ENCODE peak calls at places on chromosomes 12 and 14, in eight cellular contexts. W is testis; Y is heart left ventricle; O is CD8-positive, alpha-beta T cell; S is spleen; R is OCI-LY7; Z is ovary; N is CD8-positive, alpha-beta memory T cell. X is an unnamed sample. For H3K36me3, the result is how much of the 10 kb centered on the place peaks cover.

GRCh38 chr14:69749956-69750355 is 17.0 kb upstream of the SRSF5 start:
- DNase-seq in Y (no peak), N (no peak), S (no peak), W (no peak), R (no peak), O (no peak), Z (no peak), X (no peak)

GRCh38 chr12:15858348-15858747 is 23.8 kb upstream of the STRAP start:
- DNase-seq in O (no peak), Y (no peak), W (no peak), S (no peak), N (no peak), R (no peak), Z (no peak), X (peak)

GRCh38 chr12:93946542-93947150 is 201.7 kb upstream of the PLXNC1 start:
- DNase-seq in Y (no peak), R (no peak), N (no peak), S (no peak), W (no peak), O (no peak), Z (no peak), X (no peak)

GRCh38 chr14:89123851-89124250 is 293.2 kb downstream of the FOXN3 start:
- DNase-seq in Y (no peak), O (no peak), R (peak), W (no peak), N (no peak), S (no peak), Z (no peak), X (no peak)

GRCh38 chr12:53652366-53652765 is 23.5 kb downstream of the ATP5MC2 start:
- DNase-seq in Y (no peak), W (no peak), Z (no peak), O (no peak), N (no peak), S (no peak), R (no peak), X (no peak)

GRCh38 chr14:54366726-54367707 is 29.8 kb upstream of the CDKN3 start:
- DNase-seq in Y (no peak), O (peak), S (no peak), N (no peak), R (peak), W (peak), Z (peak), X (peak)

GRCh38 chr14:96263347-96264199 is 7.6 kb downstream of the BDKRB1 start:
- DNase-seq in W (no peak), O (no peak), N (no peak), R (peak), S (no peak), Z (no peak), Y (no peak), X (peak)

GRCh38 chr12:53770281-53770680 is 18.5 kb upstream of the CISTR start:
- DNase-seq in N (no peak), O (no peak), S (no peak), Y (no peak), Z (no peak), W (no peak), R (no peak), X (no peak)

GRCh38 chr14:97027256-97027999 is 230.2 kb downstream of the VRK1 start:
- DNase-seq in Z (no peak), N (no peak), R (no peak), Y (no peak), O (no peak), S (no peak), W (no peak), X (no peak)

GRCh38 chr14:64266206-64266605 is 28.0 kb downstream of the ESR2 start:
- DNase-seq in Y (no peak), N (no peak), Z (no peak), O (no peak), W (no peak), R (peak), S (no peak), X (no peak)

GRCh38 chr14:97180304-97181200 is 383.4 kb downstream of the VRK1 start:
- DNase-seq in Y (no peak), S (no peak), W (no peak), O (no peak), R (no peak), N (no peak), Z (no peak), X (no peak)

GRCh38 chr12:124461241-124461673 is 106.2 kb downstream of the NCOR2 start:
- DNase-seq in Z (no peak), R (no peak), S (peak), O (no peak), N (no peak), Y (peak), W (no peak), X (no peak)

GRCh38 chr12:129848921-129849320 is 54.9 kb downstream of the TMEM132D start:
- DNase-seq in R (no peak), O (no peak), Z (no peak), W (no peak), N (no peak), S (no peak), Y (no peak), X (no peak)

GRCh38 chr14:72758993-72759392 is 134.9 kb downstream of the DPF3 start:
- DNase-seq in W (no peak), R (no peak), N (no peak), Z (no peak), O (no peak), Y (no peak), S (no peak), X (no peak)

GRCh38 chr12:98955284-98955683 is 310.2 kb downstream of the APAF1 start:
- DNase-seq in W (no peak), S (no peak), R (peak), Y (no peak), N (no peak), Z (no peak), O (no peak), X (peak)

GRCh38 chr14:61111145-61112130 is 130.4 kb downstream of the SLC38A6 start:
- DNase-seq in W (no peak), Y (no peak), S (no peak), R (no peak), O (no peak), Z (no peak), N (no peak), X (no peak)

GRCh38 chr12:82479511-82479910 is 121.2 kb downstream of the METTL25 start:
- DNase-seq in W (no peak), N (no peak), R (no peak), Z (no peak), S (no peak), O (no peak), Y (no peak), X (no peak)

GRCh38 chr12:14970467-14970866 is 2.4 kb upstream of the PDE6H start:
- DNase-seq in W (no peak), S (no peak), Z (no peak), R (no peak), Y (no peak), O (no peak), N (no peak), X (no peak)

GRCh38 chr12:94761559-94761958 is 111.2 kb upstream of the TMCC3 start:
- DNase-seq in Y (no peak), W (no peak), Z (no peak), S (no peak), R (no peak), O (no peak), N (no peak), X (no peak)

GRCh38 chr12:14769837-14770494 is 33.3 kb downstream of the WBP11 start:
- DNase-seq in O (peak), Y (peak), S (peak), W (peak), N (peak), R (peak), Z (peak), X (peak)

GRCh38 chr14:32074887-32075572 is 2.1 kb upstream of the ARHGAP5 start:
- DNase-seq in Y (no peak), S (no peak), N (no peak), R (no peak), Z (no peak), W (no peak), O (no peak), X (no peak)

GRCh38 chr14:67526676-67527459 is 6.2 kb upstream of the PLEKHH1 start:
- DNase-seq in Z (no peak), O (peak), S (no peak), W (peak), R (peak), N (no peak), Y (no peak), X (peak)

GRCh38 chr14:68458840-68459469 is 333.9 kb downstream of the ZFP36L1 start:
- DNase-seq in R (no peak), N (no peak), W (no peak), O (no peak), Z (no peak), S (no peak), Y (no peak), X (peak)

GRCh38 chr12:12791756-12792346 is 6.4 kb downstream of the APOLD1 start:
- DNase-seq in S (no peak), O (no peak), Z (no peak), R (no peak), N (no peak), Y (no peak), W (peak), X (peak)

GRCh38 chr12:51960488-51960887 is 9.0 kb downstream of the ACVR1B start:
- DNase-seq in S (no peak), Y (no peak), N (no peak), R (no peak), Z (no peak), O (no peak), W (no peak), X (no peak)

GRCh38 chr12:131105736-131106356 is 152.1 kb downstream of the ADGRD1 start:
- DNase-seq in Y (peak), R (no peak), O (peak), W (no peak), N (peak), Z (peak), S (peak), X (no peak)

GRCh38 chr12:115338566-115339294 is 654.8 kb upstream of the TBX3 start:
- DNase-seq in O (no peak), W (no peak), Z (no peak), S (no peak), R (no peak), Y (no peak), N (no peak), X (no peak)

GRCh38 chr12:102462803-102463499 is 17.4 kb downstream of the IGF1 start:
- DNase-seq in W (no peak), Z (no peak), S (no peak), Y (no peak), R (no peak), N (no peak), O (no peak), X (no peak)

GRCh38 chr12:54125950-54126695 is 62.7 kb downstream of the SMUG1 start:
- DNase-seq in Z (peak), S (peak), Y (no peak), O (peak), R (no peak), N (no peak), W (no peak), X (peak)

GRCh38 chr12:8847435-8847834 is 25.0 kb downstream of the A2ML1 start:
- DNase-seq in S (no peak), W (no peak), N (no peak), R (no peak), Y (no peak), O (no peak), Z (no peak), X (no peak)

GRCh38 chr12:3228587-3228986 is 151.4 kb downstream of the TSPAN9 start:
- DNase-seq in N (no peak), Z (no peak), O (no peak), W (no peak), Y (peak), R (no peak), S (no peak), X (no peak)

GRCh38 chr12:108630481-108631207 is 3.0 kb downstream of the SELPLG start:
- DNase-seq in Y (no peak), N (no peak), Z (no peak), O (peak), W (no peak), S (peak), R (peak), X (no peak)

GRCh38 chr12:108634225-108634795 is 616 bp upstream of the SELPLG start:
- DNase-seq in Z (no peak), O (peak), S (peak), N (no peak), W (no peak), R (peak), Y (no peak), X (no peak)

GRCh38 chr12:108635201-108635996 is 1.7 kb upstream of the SELPLG start:
- DNase-seq in Z (no peak), Y (no peak), S (peak), W (no peak), O (peak), R (peak), N (peak), X (no peak)

GRCh38 chr12:108633534-108634224 is at the start of gene SELPLG:
- DNase-seq in R (peak), W (peak), N (peak), Z (no peak), O (peak), S (peak), Y (peak), X (no peak)

DNA sequence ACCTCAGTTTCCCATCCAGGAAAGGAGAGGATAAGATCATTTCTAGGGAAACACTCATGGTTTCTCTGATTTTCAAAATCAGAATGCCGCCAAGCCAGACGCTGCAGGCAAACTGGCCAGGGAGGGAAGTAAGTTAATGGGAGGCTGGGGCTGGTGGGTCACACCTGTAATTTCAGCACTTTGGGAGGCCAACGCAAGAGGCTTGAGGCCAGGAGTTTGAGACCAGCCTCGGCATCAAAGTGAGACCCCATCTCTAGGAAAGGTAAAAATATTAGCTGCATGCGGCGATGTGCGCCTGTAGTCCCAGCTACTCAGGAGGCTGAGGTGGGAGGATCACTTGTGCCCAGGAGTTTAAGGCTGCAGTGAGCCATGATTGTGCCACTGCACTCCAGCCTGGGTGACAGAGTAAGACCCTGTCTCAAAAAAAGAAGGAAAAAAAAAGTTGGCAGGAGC is 587 bp downstream of the SELPLG start:
- DNase-seq in Y (no peak), O (no peak), W (no peak), S (peak), Z (no peak), R (peak), N (no peak), X (no peak)
- H3K27ac ChIP-seq in Y (no peak), O (peak), W (no peak), S (peak), Z (no peak), R (peak), N (peak), X (no peak)

GRCh38 chr14:21535545-21536394 is 9.6 kb upstream of the SALL2 start:
- DNase-seq in O (no peak), S (no peak), R (no peak), N (no peak), Z (no peak), W (no peak), Y (no peak), X (no peak)
- H3K4me3 ChIP-seq in O (no peak), S (no peak), R (no peak), N (no peak), Z (no peak), W (no peak), Y (no peak), X (no peak)

GRCh38 chr12:119676022-119676421 is 8.1 kb downstream of the PRKAB1 start:
- DNase-seq in O (no peak), W (no peak), Z (no peak), N (no peak), S (peak), R (no peak), Y (no peak), X (peak)
- H3K36me3 ChIP-seq in O (half or more), W (under half), Z (under half), N (half or more), S (half or more), R (half or more), Y (half or more), X (half or more)

DNA sequence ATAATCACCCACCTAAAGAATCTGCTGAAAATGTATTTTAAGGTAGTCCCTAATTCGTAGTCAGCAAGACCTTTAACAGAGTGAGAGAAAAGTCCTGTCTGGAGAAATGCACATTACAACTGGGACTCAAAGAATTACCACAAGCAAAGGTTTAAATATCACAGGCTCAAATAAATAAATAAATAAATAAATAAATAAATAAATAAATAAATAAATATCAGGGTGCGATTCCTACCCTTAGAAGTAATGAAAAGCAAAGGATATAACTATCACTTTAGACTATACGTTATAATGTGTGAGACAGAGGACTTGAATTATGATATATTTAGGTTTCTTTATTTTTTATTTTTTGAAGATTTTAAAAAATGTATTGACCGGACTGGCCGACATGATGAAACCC is 522.5 kb upstream of the ATXN7L3B start:
- DNase-seq in Z (no peak), W (no peak), Y (no peak), R (no peak), S (no peak), O (no peak), N (no peak), X (no peak)
- H3K27ac ChIP-seq in Z (no peak), W (no peak), Y (no peak), R (no peak), S (no peak), O (no peak), N (no peak), X (no peak)

GRCh38 chr14:102507891-102508312 is 1.7 kb downstream of the ANKRD9 start:
- DNase-seq in R (no peak), S (no peak), W (no peak), O (no peak), Y (no peak), Z (no peak), N (no peak), X (no peak)
- H3K4me3 ChIP-seq in R (no peak), S (no peak), W (peak), O (no peak), Y (no peak), Z (no peak), N (no peak), X (no peak)

GRCh38 chr12:6936642-6937480 is 6.8 kb upstream of the RNU7-1 start:
- DNase-seq in Z (peak), Y (peak), N (no peak), O (peak), W (no peak), S (peak), R (peak), X (no peak)
- H3K36me3 ChIP-seq in Z (under half), Y (half or more), N (under half), O (under half), W (under half), S (under half), R (under half), X (half or more)

DNA sequence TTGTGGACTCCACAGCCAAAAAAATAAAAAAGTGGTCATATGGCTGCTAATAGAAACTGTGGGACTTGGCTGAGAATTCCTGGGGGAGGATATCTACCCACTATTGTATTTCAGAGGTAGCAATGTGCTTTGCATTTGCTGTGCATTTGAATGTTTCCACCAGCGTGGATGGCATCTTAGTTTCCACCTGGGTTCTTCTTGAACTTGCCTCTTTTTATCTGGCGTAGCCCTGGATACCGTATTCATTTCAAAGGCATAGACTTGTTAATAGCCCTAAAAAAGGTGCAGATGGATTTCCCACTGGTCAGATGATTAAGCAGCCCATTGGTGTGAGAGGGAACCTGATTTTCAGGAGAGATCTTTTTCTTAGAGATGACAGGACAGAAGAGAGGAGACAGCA is 1.9 kb upstream of the MYF5 start:
- DNase-seq in S (no peak), R (no peak), Z (no peak), W (no peak), Y (no peak), N (no peak), O (no peak), X (no peak)
- H3K27ac ChIP-seq in S (no peak), R (no peak), Z (no peak), W (no peak), Y (no peak), N (no peak), O (no peak), X (no peak)

DNA sequence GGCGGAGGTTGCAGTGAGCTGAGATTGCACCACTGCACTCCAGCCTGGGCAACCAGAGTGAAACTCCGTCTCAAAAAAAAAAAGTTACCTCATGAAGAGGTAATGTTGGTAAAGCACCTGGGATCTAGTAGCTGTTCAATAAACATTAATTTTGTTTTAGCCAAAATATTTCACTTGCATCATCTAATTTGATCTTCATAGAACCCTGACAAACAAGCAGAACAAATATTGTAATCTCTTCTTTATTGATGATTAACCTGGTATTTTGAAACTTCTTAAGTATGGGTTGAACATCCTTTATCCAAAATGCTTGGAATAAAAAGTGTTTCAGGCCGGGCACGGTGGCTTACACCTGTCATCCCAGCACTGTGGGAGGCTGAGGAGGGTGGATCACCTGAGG is 149.0 kb upstream of the AMIGO2 start:
- DNase-seq in W (no peak), R (no peak), N (no peak), Y (no peak), S (no peak), O (no peak), Z (no peak), X (no peak)
- H3K4me3 ChIP-seq in W (no peak), R (no peak), N (no peak), Y (no peak), S (no peak), O (no peak), Z (no peak), X (no peak)

GRCh38 chr14:91323671-91324605 is 79.4 kb upstream of the GPR68 start:
- DNase-seq in Z (peak), R (peak), W (peak), S (peak), N (peak), Y (peak), O (peak), X (peak)

GRCh38 chr14:91322623-91323022 is 78.1 kb upstream of the GPR68 start:
- DNase-seq in W (no peak), Y (no peak), O (no peak), Z (no peak), S (no peak), R (no peak), N (no peak), X (no peak)

GRCh38 chr14:91324606-91324950 is 80.1 kb upstream of the GPR68 start:
- DNase-seq in W (no peak), N (no peak), S (peak), R (no peak), Y (no peak), O (no peak), Z (no peak), X (no peak)

GRCh38 chr14:91321131-91321530 is 76.6 kb upstream of the GPR68 start:
- DNase-seq in Y (no peak), W (no peak), O (no peak), R (no peak), S (peak), Z (no peak), N (no peak), X (no peak)

GRCh38 chr14:91323031-91323430 is 78.5 kb upstream of the GPR68 start:
- DNase-seq in Z (no peak), W (no peak), N (no peak), R (no peak), Y (no peak), S (peak), O (no peak), X (no peak)
- H3K36me3 ChIP-seq in Z (under half), W (under half), N (half or more), R (half or more), Y (under half), S (under half), O (under half), X (half or more)

DNA sequence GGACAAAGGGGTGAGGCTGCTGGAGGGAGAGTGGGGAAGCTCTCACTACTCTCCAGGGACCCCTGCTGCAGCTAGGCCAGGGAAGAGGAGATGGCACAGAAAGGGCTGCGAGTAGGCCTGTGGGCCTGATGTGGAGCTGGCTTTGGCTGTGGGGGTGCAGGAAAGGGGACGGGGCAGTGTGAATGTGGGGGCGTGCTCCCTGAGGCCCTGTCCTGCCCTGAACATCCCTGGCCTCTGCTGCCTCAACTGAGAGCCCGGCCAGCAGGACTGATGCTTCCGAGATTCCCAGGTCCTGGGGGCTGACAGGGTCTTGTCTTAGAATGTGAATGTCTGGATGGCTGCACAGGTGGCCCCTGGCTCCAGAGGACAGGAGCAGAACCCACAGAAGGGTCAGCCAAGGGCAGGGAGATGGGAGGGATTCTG is 64.2 kb downstream of the CHGA start:
- DNase-seq in S (peak), O (no peak), Z (no peak), W (no peak), Y (peak), R (no peak), N (no peak), X (no peak)
- H3K27ac ChIP-seq in S (no peak), O (no peak), Z (no peak), W (peak), Y (peak), R (no peak), N (no peak), X (no peak)